ENCODE peak calls at places on chromosomes 12 and 14, in eight cellular contexts. X, Y, G, L, P, W, Q and H are unnamed samples.

GRCh38 chr12:15196221-15196620 is 25.0 kb downstream of the RERG start:
- DNase-seq in X (no peak), G (no peak), Q (no peak), L (no peak), P (no peak), W (no peak), Y (no peak), H (no peak)

GRCh38 chr12:32922546-32923297 is 26.1 kb upstream of the PKP2 start:
- DNase-seq in P (no peak), G (no peak), L (no peak), Q (no peak), X (no peak), W (no peak), Y (no peak), H (no peak)

GRCh38 chr12:117486840-117487659 is 125.6 kb upstream of the NOS1 start:
- DNase-seq in Y (no peak), W (no peak), P (no peak), L (no peak), Q (no peak), X (no peak), G (peak), H (peak)

GRCh38 chr12:1807489-1807888 is 12.9 kb upstream of the LRTM2 start:
- DNase-seq in L (no peak), Q (peak), Y (no peak), P (no peak), W (no peak), G (no peak), X (peak), H (no peak)

GRCh38 chr12:108633081-108633533 is 587 bp downstream of the SELPLG start:
- DNase-seq in G (no peak), W (no peak), P (no peak), Q (peak), Y (no peak), L (no peak), X (peak), H (no peak)

GRCh38 chr14:69614592-69614991 is 3.2 kb downstream of the SUSD6 start:
- DNase-seq in P (no peak), G (no peak), W (peak), Y (no peak), L (no peak), X (no peak), Q (no peak), H (no peak)

GRCh38 chr14:95300697-95301526 is 18.8 kb downstream of the CLMN start:
- DNase-seq in L (no peak), G (no peak), Q (no peak), Y (no peak), P (no peak), X (peak), W (no peak), H (no peak)

GRCh38 chr14:38989917-38990546 is 113.0 kb downstream of the SEC23A start:
- DNase-seq in Q (no peak), G (peak), W (peak), L (no peak), Y (no peak), X (no peak), P (no peak), H (no peak)

GRCh38 chr14:51093371-51094281 is 1.3 kb downstream of the TRIM9 start:
- DNase-seq in Y (peak), P (no peak), Q (peak), G (no peak), L (peak), W (no peak), X (peak), H (peak)

GRCh38 chr12:131218291-131219172 is 264.8 kb downstream of the ADGRD1 start:
- DNase-seq in W (no peak), Q (peak), P (no peak), G (no peak), X (peak), Y (no peak), L (no peak), H (no peak)

GRCh38 chr12:100572184-100572583 is 1.3 kb upstream of the GAS2L3 start:
- DNase-seq in Q (no peak), G (no peak), W (no peak), L (no peak), X (no peak), P (no peak), Y (no peak), H (no peak)

GRCh38 chr14:46058964-46059580 is 592.5 kb downstream of the RPL10L start:
- DNase-seq in G (no peak), Q (no peak), Y (no peak), W (no peak), L (no peak), P (no peak), X (no peak), H (no peak)

GRCh38 chr14:50957296-50957695 is 13.0 kb upstream of the PYGL start:
- DNase-seq in X (no peak), G (peak), L (no peak), P (no peak), Y (no peak), W (no peak), Q (no peak), H (no peak)

GRCh38 chr14:51068268-51068667 is 26.6 kb downstream of the TRIM9 start:
- DNase-seq in G (no peak), P (no peak), L (no peak), Q (no peak), W (no peak), X (no peak), Y (no peak), H (no peak)

GRCh38 chr14:76537912-76538647 is 162.1 kb downstream of the ESRRB start:
- DNase-seq in L (no peak), X (no peak), P (no peak), Y (peak), G (no peak), Q (no peak), W (no peak), H (peak)

GRCh38 chr14:22221508-22221907 is 367.5 kb downstream of the DAD1 start:
- DNase-seq in L (no peak), Y (no peak), G (peak), X (no peak), Q (peak), W (peak), P (peak), H (no peak)

GRCh38 chr12:675562-675961 is 12.3 kb upstream of the NINJ2 start:
- DNase-seq in L (no peak), W (no peak), Q (no peak), P (no peak), Y (no peak), G (no peak), X (no peak), H (no peak)